ENCODE peak calls at places on chromosome 15, in five cellular contexts. One of them, this sample, is unnamed.
A peak's percentile ranks its signal among the peaks of the same experiment; 100 is the strongest.

GRCh38 chr15:68278345-68279217 is 1.0 kb downstream of the FEM1B start:
- DNase-seq in CD8-positive, alpha-beta T cell: no peak
- DNase-seq in fibroblast of lung: peak; percentile 66
- DNase-seq in heart left ventricle: no peak
- DNase-seq in testis: peak; percentile 62
- DNase-seq in this sample: peak; percentile 86

GRCh38 chr15:52709172-52709979 is 30.2 kb upstream of the ATOSA start:
- DNase-seq in CD8-positive, alpha-beta T cell: no peak
- DNase-seq in testis: no peak
- DNase-seq in heart left ventricle: no peak
- DNase-seq in fibroblast of lung: no peak
- DNase-seq in this sample: no peak

GRCh38 chr15:61613729-61614128 is 384.6 kb upstream of the RORA start:
- DNase-seq in heart left ventricle: no peak
- DNase-seq in CD8-positive, alpha-beta T cell: no peak
- DNase-seq in testis: no peak
- DNase-seq in fibroblast of lung: peak; percentile 0
- DNase-seq in this sample: no peak

GRCh38 chr15:76460871-76461270 is 124.3 kb downstream of the ISL2 start:
- DNase-seq in testis: no peak
- DNase-seq in CD8-positive, alpha-beta T cell: no peak
- DNase-seq in fibroblast of lung: peak; percentile 77
- DNase-seq in heart left ventricle: no peak
- DNase-seq in this sample: no peak

GRCh38 chr15:25068696-25069095 is 113.9 kb downstream of the SNRPN start:
- DNase-seq in testis: no peak
- DNase-seq in CD8-positive, alpha-beta T cell: no peak
- DNase-seq in fibroblast of lung: no peak
- DNase-seq in heart left ventricle: peak; percentile 20
- DNase-seq in this sample: no peak

GRCh38 chr15:44068346-44068745 is 126.7 kb downstream of the FRMD5 start:
- DNase-seq in CD8-positive, alpha-beta T cell: no peak
- DNase-seq in testis: no peak
- DNase-seq in fibroblast of lung: no peak
- DNase-seq in heart left ventricle: no peak
- DNase-seq in this sample: no peak

GRCh38 chr15:48324949-48325348 is 6.3 kb upstream of the DUT start:
- DNase-seq in CD8-positive, alpha-beta T cell: no peak
- DNase-seq in heart left ventricle: no peak
- DNase-seq in fibroblast of lung: no peak
- DNase-seq in testis: no peak
- DNase-seq in this sample: no peak

GRCh38 chr15:59160880-59161593 is 45.6 kb upstream of the LDHAL6B start:
- DNase-seq in CD8-positive, alpha-beta T cell: no peak
- DNase-seq in fibroblast of lung: no peak
- DNase-seq in testis: peak; percentile 34
- DNase-seq in heart left ventricle: no peak
- DNase-seq in this sample: no peak

GRCh38 chr15:81511160-81511559 is 137.1 kb upstream of the TMC3 start:
- DNase-seq in heart left ventricle: no peak
- DNase-seq in fibroblast of lung: peak; percentile 81
- DNase-seq in CD8-positive, alpha-beta T cell: no peak
- DNase-seq in testis: no peak
- DNase-seq in this sample: no peak

GRCh38 chr15:79091204-79091867 is 756 bp upstream of the RASGRF1 start:
- DNase-seq in fibroblast of lung: peak; percentile 21
- DNase-seq in heart left ventricle: no peak
- DNase-seq in testis: no peak
- DNase-seq in CD8-positive, alpha-beta T cell: no peak
- DNase-seq in this sample: peak; percentile 35

GRCh38 chr15:29825205-29825604 is 2.9 kb upstream of the TJP1 start:
- DNase-seq in heart left ventricle: no peak
- DNase-seq in fibroblast of lung: peak; percentile 63
- DNase-seq in CD8-positive, alpha-beta T cell: no peak
- DNase-seq in testis: no peak
- DNase-seq in this sample: no peak

GRCh38 chr15:31811641-31812040 is 218.7 kb upstream of the CHRNA7 start:
- DNase-seq in testis: peak; percentile 20
- DNase-seq in CD8-positive, alpha-beta T cell: no peak
- DNase-seq in fibroblast of lung: no peak
- DNase-seq in heart left ventricle: no peak
- DNase-seq in this sample: no peak

GRCh38 chr15:39127925-39128617 is 452.8 kb upstream of the THBS1 start:
- DNase-seq in heart left ventricle: no peak
- DNase-seq in fibroblast of lung: peak; percentile 99
- DNase-seq in CD8-positive, alpha-beta T cell: no peak
- DNase-seq in testis: no peak
- DNase-seq in this sample: no peak

GRCh38 chr15:60576515-60576914 is 97.6 kb upstream of the ICE2 start:
- DNase-seq in CD8-positive, alpha-beta T cell: no peak
- DNase-seq in fibroblast of lung: no peak
- DNase-seq in heart left ventricle: no peak
- DNase-seq in testis: no peak
- DNase-seq in this sample: no peak

GRCh38 chr15:99275525-99276128 is 24.3 kb downstream of the LRRC28 start:
- DNase-seq in CD8-positive, alpha-beta T cell: no peak
- DNase-seq in heart left ventricle: no peak
- DNase-seq in testis: no peak
- DNase-seq in fibroblast of lung: no peak
- DNase-seq in this sample: no peak

DNA sequence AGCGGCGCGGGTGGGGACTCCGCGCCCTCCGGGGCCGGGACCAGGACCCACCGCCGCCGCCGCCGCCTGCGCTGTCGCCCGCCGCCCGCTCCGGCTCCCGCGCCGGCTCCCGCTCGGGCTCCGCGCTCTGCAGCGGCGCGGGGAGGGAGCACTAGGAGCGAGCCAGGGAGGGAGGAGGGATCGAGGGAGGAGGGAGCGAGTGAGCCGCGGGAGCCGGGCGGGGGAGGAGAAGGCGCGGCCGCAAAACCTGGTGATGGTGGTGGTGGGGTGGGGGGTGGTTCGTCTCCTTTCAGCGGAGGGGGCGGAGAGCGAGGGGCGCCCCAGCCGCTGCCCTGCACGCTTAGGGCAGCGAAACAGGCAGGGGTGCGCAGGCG is at the start of gene LINGO1:
- DNase-seq in heart left ventricle: no peak
- DNase-seq in fibroblast of lung: peak; percentile 39
- DNase-seq in testis: no peak
- DNase-seq in CD8-positive, alpha-beta T cell: no peak
- DNase-seq in this sample: no peak
- H3K4me3 ChIP-seq in heart left ventricle: peak within 1 kb of the TSS; percentile 62
- H3K4me3 ChIP-seq in fibroblast of lung: peak within 1 kb of the TSS; percentile 45
- H3K4me3 ChIP-seq in testis: peak within 1 kb of the TSS; percentile 50
- H3K4me3 ChIP-seq in CD8-positive, alpha-beta T cell: peak within 1 kb of the TSS; percentile 20
- H3K4me3 ChIP-seq in this sample: peak within 1 kb of the TSS; percentile 89

DNA sequence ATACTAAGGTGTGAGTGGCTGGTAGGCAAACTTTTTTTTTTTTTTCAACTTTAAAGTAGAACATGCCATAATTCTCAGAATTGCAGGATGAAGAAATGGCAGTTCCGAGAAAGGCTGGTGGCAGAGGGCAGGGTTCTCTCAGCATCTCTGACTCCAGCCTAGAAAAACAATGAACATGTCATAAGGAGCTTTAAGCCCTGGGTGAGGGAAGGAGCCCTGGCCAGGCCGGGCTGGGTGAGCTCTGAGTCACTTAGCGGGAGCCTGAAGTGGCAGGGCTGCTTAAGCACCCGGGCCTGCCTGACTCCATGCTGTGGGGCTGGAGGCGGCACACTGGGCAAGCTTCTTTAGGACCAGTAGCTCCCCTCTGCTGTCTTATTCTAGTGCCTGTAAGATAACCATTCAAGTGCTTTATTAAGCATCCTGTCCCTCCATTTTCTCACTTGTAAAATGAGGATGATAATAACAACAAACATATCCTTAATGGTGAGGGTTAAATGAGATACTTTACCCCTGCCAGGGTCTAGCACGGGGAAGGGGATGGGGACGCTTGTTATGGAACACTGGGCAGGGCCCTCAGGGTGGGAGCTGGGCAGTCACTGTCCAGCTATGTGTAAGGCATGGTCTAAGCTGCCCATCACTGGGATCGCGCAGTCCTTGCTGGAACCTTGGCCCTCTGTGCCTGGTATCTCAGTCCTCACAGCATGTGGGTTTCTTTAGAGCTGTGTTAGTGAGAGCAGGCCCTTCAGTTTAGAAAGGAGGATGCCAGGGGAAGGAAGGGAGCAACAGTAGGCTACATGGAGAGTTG is 18.4 kb downstream of the SMAD6 start:
- DNase-seq in fibroblast of lung: peak; percentile 84
- DNase-seq in CD8-positive, alpha-beta T cell: no peak
- DNase-seq in heart left ventricle: no peak
- DNase-seq in testis: no peak
- DNase-seq in this sample: peak; percentile 95
- H3K27ac ChIP-seq in fibroblast of lung: no peak overlapping the region
- H3K27ac ChIP-seq in CD8-positive, alpha-beta T cell: no peak overlapping the region
- H3K27ac ChIP-seq in heart left ventricle: no peak overlapping the region
- H3K27ac ChIP-seq in testis: no peak overlapping the region
- H3K27ac ChIP-seq in this sample: peak overlapping the region; percentile 89

DNA sequence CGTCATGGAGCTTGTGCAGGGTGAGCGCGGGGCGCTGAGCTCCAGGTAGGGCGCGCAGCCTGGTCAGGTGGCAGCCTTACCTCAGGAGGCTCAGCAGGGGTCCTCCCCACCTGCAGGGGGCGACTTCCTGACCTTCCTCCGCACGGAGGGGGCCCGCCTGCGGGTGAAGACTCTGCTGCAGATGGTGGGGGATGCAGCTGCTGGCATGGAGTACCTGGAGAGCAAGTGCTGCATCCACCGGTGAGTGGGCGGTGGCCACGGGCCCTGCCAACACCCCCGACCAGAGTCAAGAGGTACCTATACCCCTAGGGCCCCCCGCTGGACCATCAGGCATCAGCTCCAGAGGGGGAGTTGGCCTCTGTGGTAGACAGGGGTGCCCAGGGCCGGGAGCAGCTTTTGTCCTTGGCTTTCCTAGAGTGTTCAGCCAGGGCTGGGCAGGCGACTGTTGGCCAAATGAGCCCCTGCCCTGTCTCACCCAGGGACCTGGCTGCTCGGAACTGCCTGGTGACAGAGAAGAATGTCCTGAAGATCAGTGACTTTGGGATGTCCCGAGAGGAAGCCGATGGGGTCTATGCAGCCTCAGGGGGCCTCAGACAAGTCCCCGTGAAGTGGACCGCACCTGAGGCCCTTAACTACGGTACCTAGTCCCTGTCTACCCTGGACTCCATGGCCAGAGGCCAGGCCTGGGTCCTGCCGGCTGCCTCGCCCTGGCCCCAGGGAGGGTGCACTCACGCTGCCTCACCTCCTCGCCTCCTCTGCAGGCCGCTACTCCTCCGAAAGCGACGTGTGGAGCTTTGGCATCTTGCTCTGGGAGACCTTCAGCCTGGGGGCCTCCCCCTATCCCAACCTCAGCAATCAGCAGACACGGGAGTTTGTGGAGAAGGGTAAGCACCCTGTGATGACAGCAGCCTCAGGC is 9.1 kb downstream of the FES start:
- DNase-seq in testis: no peak
- DNase-seq in CD8-positive, alpha-beta T cell: no peak
- DNase-seq in heart left ventricle: no peak
- DNase-seq in fibroblast of lung: no peak
- DNase-seq in this sample: no peak
- TF ChIP-seq CTCF in testis: no peak
- TF ChIP-seq CTCF in CD8-positive, alpha-beta T cell: no peak
- TF ChIP-seq CTCF in heart left ventricle: no peak
- TF ChIP-seq CTCF in fibroblast of lung: no peak
- TF ChIP-seq CTCF in this sample: no peak

GRCh38 chr15:85024509-85025336 is 43.1 kb downstream of the PDE8A start:
- DNase-seq in testis: no peak
- DNase-seq in CD8-positive, alpha-beta T cell: no peak
- DNase-seq in fibroblast of lung: peak; percentile 88
- DNase-seq in heart left ventricle: no peak
- DNase-seq in this sample: no peak
- H3K4me3 ChIP-seq in testis: no peak overlapping the region
- H3K4me3 ChIP-seq in CD8-positive, alpha-beta T cell: no peak overlapping the region
- H3K4me3 ChIP-seq in fibroblast of lung: no peak overlapping the region
- H3K4me3 ChIP-seq in heart left ventricle: no peak overlapping the region
- H3K4me3 ChIP-seq in this sample: no peak overlapping the region